ENCODE peak calls at places on chromosomes 13 and 19, in four cellular contexts. P, O, J and H are unnamed samples. For H3K36me3, the result is how much of the 10 kb centered on the place peaks cover.

GRCh38 chr13:74287672-74288169 is 153.5 kb upstream of the KLF12 start:
- DNase-seq in O (peak), P (peak), J (peak), H (peak)

GRCh38 chr13:98291658-98292057 is 114.6 kb upstream of the RNF113B start:
- DNase-seq in J (no peak), P (no peak), O (no peak), H (no peak)

GRCh38 chr13:96020155-96020575 is 33.0 kb downstream of the UGGT2 start:
- DNase-seq in J (peak), P (peak), O (peak), H (peak)

GRCh38 chr19:39001016-39001415 is 25.5 kb upstream of the FBXO17 start:
- DNase-seq in J (no peak), P (peak), O (no peak), H (no peak)

GRCh38 chr13:36158606-36159005 is 27.4 kb upstream of the DCLK1 start:
- DNase-seq in J (no peak), P (no peak), O (no peak), H (no peak)

GRCh38 chr13:44972956-44973581 is 16.2 kb downstream of the NUFIP1 start:
- DNase-seq in O (no peak), P (peak), J (peak), H (no peak)

GRCh38 chr13:98476538-98476966 is 100.4 kb downstream of the STK24 start:
- DNase-seq in O (peak), P (peak), J (peak), H (no peak)

GRCh38 chr19:10797078-10797477 is 38.9 kb downstream of the TMED1 start:
- DNase-seq in O (no peak), P (no peak), J (no peak), H (no peak)

GRCh38 chr19:51503891-51504290 is 2.3 kb upstream of the SIGLEC12 start:
- DNase-seq in J (no peak), P (no peak), O (no peak), H (no peak)

GRCh38 chr13:33402975-33403374 is 117.4 kb upstream of the STARD13 start:
- DNase-seq in P (no peak), O (no peak), J (no peak), H (no peak)

GRCh38 chr13:99446242-99446641 is 55.0 kb upstream of the TM9SF2 start:
- DNase-seq in P (no peak), J (no peak), O (no peak), H (no peak)

GRCh38 chr13:98054301-98054700 is 88.6 kb upstream of the FARP1 start:
- DNase-seq in J (no peak), O (no peak), P (no peak), H (no peak)

GRCh38 chr19:49272204-49272603 is 52.8 kb downstream of the SLC6A16 start:
- DNase-seq in J (no peak), P (peak), O (no peak), H (no peak)

GRCh38 chr13:39263033-39263432 is 224.8 kb downstream of the NHLRC3 start:
- DNase-seq in P (peak), J (peak), O (peak), H (peak)

GRCh38 chr13:73754727-73755292 is 379.4 kb downstream of the KLF12 start:
- DNase-seq in O (peak), J (peak), P (peak), H (peak)

GRCh38 chr13:71912524-71912923 is 45.5 kb upstream of the DACH1 start:
- DNase-seq in O (no peak), J (no peak), P (peak), H (no peak)

GRCh38 chr13:31755803-31756212 is 16.5 kb downstream of the RXFP2 start:
- DNase-seq in O (no peak), P (peak), J (no peak), H (no peak)

GRCh38 chr19:29260477-29261317 is 47.7 kb upstream of the UQCRFS1 start:
- DNase-seq in J (no peak), P (no peak), O (peak), H (peak)

GRCh38 chr19:41868120-41868988 is 8.3 kb downstream of the RPS19 start:
- DNase-seq in J (no peak), P (no peak), O (peak), H (no peak)

GRCh38 chr19:19554074-19555023 is 16.3 kb downstream of the CILP2 start:
- DNase-seq in J (no peak), P (peak), O (peak), H (peak)

GRCh38 chr19:19405919-19406877 is 723 bp downstream of the GATAD2A start:
- DNase-seq in J (peak), P (peak), O (peak), H (peak)

GRCh38 chr13:39108746-39109145 is 70.5 kb downstream of the NHLRC3 start:
- DNase-seq in P (no peak), O (no peak), J (no peak), H (no peak)

GRCh38 chr13:67230774-67231480 is 791 bp upstream of the PCDH9 start:
- DNase-seq in O (peak), P (peak), J (peak), H (peak)

GRCh38 chr19:35088514-35088913 is 27.1 kb upstream of the FXYD3 start:
- DNase-seq in P (peak), O (no peak), J (no peak), H (no peak)

GRCh38 chr13:110436276-110436675 is 125.2 kb downstream of the RAB20 start:
- DNase-seq in J (no peak), O (no peak), P (no peak), H (no peak)
- H3K36me3 ChIP-seq in J (under half), O (under half), P (under half), H (under half)

GRCh38 chr13:27353653-27354052 is 70.8 kb upstream of the GTF3A start:
- DNase-seq in O (no peak), P (no peak), J (no peak), H (no peak)
- H3K9ac ChIP-seq in O (no peak), P (no peak), J (no peak), H (no peak)

GRCh38 chr19:1438035-1438932 is at the start of gene RPS15:
- DNase-seq in J (peak), P (peak), O (peak), H (peak)
- H3K36me3 ChIP-seq in J (under half), P (under half), O (half or more), H (under half)

GRCh38 chr19:17863520-17864182 is 3.9 kb downstream of the RPL18A start:
- DNase-seq in O (no peak), P (no peak), J (no peak), H (no peak)
- H3K9ac ChIP-seq in O (no peak), P (no peak), J (no peak), H (no peak)

DNA sequence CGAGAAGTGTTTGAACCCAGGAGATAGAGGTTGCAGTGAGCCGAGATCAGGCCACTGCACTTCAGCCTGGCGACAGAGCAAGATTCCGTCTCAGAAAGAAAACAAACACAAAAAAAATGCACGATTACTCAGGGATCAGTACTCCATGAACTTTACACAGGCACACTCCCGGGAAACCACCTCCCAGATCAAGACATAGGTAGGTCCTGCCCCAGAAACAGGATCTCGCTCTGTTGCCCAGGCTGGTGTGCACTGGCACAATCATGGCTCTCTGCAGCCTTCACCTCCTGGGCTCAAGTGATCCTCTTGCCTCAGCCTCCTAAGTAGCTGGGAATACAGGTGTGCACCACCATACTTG is 11.2 kb downstream of the VASP start:
- DNase-seq in J (no peak), O (no peak), P (no peak), H (no peak)
- H3K36me3 ChIP-seq in J (under half), O (under half), P (under half), H (under half)

GRCh38 chr19:40620161-40620485 is 19.0 kb downstream of the LTBP4 start:
- DNase-seq in O (no peak), P (no peak), J (no peak), H (no peak)
- H3K9ac ChIP-seq in O (no peak), P (no peak), J (no peak), H (no peak)